ENCODE peak calls at places on chromosomes 1 and 21, in six cellular contexts. S is neuronal stem cell, J is Peyer's patch, I is right lobe of liver, Y is heart right ventricle, Z is tibial artery. R is an unnamed sample.

GRCh38 chr21:17250651-17251294 is 262.1 kb upstream of the CXADR start:
- DNase-seq in S (no peak), J (no peak), I (no peak), Y (no peak), Z (no peak), R (peak; percentile 59)

GRCh38 chr1:32394890-32395415 is 712 bp upstream of the BSDC1 start:
- DNase-seq in S (no peak), J (no peak), I (no peak), Y (no peak), Z (no peak), R (no peak)

GRCh38 chr21:14740692-14741091 is 194.6 kb upstream of the SAMSN1 start:
- DNase-seq in S (no peak), J (no peak), I (no peak), Y (no peak), Z (no peak), R (no peak)

GRCh38 chr1:3530086-3530930 is 75.8 kb downstream of the ARHGEF16 start:
- DNase-seq in S (no peak), J (no peak), I (no peak), Y (no peak), Z (peak; percentile 79), R (no peak)

GRCh38 chr1:225250432-225250831 is 177.4 kb downstream of the LBR start:
- DNase-seq in S (no peak), J (no peak), I (no peak), Y (no peak), Z (no peak), R (no peak)

GRCh38 chr1:152869808-152870419 is 8.2 kb upstream of the SMCP start:
- DNase-seq in S (peak; percentile 58), J (peak; percentile 46), I (no peak), Y (peak; percentile 13), Z (peak; percentile 69), R (peak; percentile 81)

GRCh38 chr1:100597069-100597741 is 59.3 kb downstream of the GPR88 start:
- DNase-seq in S (no peak), J (no peak), I (no peak), Y (no peak), Z (no peak), R (no peak)

GRCh38 chr1:87155180-87155579 is 173.5 kb upstream of the LMO4 start:
- DNase-seq in S (no peak), J (no peak), I (no peak), Y (no peak), Z (no peak), R (peak; percentile 87)

GRCh38 chr1:53139911-53140310 is 2.5 kb downstream of the SLC1A7 start:
- DNase-seq in S (no peak), J (no peak), I (no peak), Y (no peak), Z (no peak), R (no peak)

GRCh38 chr1:214451591-214451990 is 99.8 kb downstream of the PTPN14 start:
- DNase-seq in S (no peak), J (no peak), I (no peak), Y (no peak), Z (no peak), R (no peak)

GRCh38 chr1:206685256-206685748 is 597 bp downstream of the MAPKAPK2 start:
- DNase-seq in S (peak; percentile 36), J (no peak), I (peak; percentile 65), Y (peak; percentile 47), Z (no peak), R (peak; percentile 43)

GRCh38 chr1:69947837-69948236 is 257.5 kb downstream of the LRRC40 start:
- DNase-seq in S (no peak), J (no peak), I (no peak), Y (no peak), Z (no peak), R (no peak)

GRCh38 chr21:38850277-38850951 is 44.7 kb downstream of the ETS2 start:
- DNase-seq in S (no peak), J (no peak), I (no peak), Y (no peak), Z (no peak), R (no peak)

GRCh38 chr1:221886311-221887090 is 144.6 kb upstream of the DUSP10 start:
- DNase-seq in S (no peak), J (no peak), I (no peak), Y (no peak), Z (no peak), R (no peak)

GRCh38 chr1:116498789-116499628 is 71.8 kb downstream of the CD58 start:
- DNase-seq in S (peak; percentile 65), J (peak; percentile 33), I (no peak), Y (peak; percentile 48), Z (no peak), R (peak; percentile 68)

GRCh38 chr1:181128592-181129497 is 40.3 kb downstream of the IER5 start:
- DNase-seq in S (peak; percentile 71), J (peak; percentile 78), I (peak; percentile 65), Y (no peak), Z (no peak), R (peak; percentile 36)

GRCh38 chr1:192700834-192701271 is 64.9 kb downstream of the RGS13 start:
- DNase-seq in S (no peak), J (no peak), I (no peak), Y (no peak), Z (no peak), R (no peak)

GRCh38 chr1:68321084-68321685 is 88.9 kb upstream of the WLS start:
- DNase-seq in S (peak; percentile 27), J (no peak), I (peak; percentile 88), Y (peak; percentile 64), Z (peak; percentile 83), R (peak; percentile 42)

GRCh38 chr1:54795841-54796468 is 5.2 kb downstream of the TTC22 start:
- DNase-seq in S (no peak), J (no peak), I (peak; percentile 47), Y (no peak), Z (no peak), R (no peak)

GRCh38 chr1:3892748-3893147 is 7.3 kb downstream of the C1orf174 start:
- DNase-seq in S (no peak), J (no peak), I (no peak), Y (peak; percentile 50), Z (peak; percentile 67), R (no peak)

GRCh38 chr1:165228676-165229075 is 127.8 kb downstream of the LMX1A start:
- DNase-seq in S (no peak), J (no peak), I (no peak), Y (no peak), Z (no peak), R (no peak)

GRCh38 chr1:20469406-20470076 is 16.5 kb downstream of the CAMK2N1 start:
- DNase-seq in S (no peak), J (no peak), I (no peak), Y (no peak), Z (no peak), R (no peak)

GRCh38 chr1:63537940-63538339 is 14.6 kb downstream of the EFCAB7 start:
- DNase-seq in S (no peak), J (no peak), I (no peak), Y (no peak), Z (no peak), R (peak; percentile 15)

GRCh38 chr1:39076127-39076798 is 50.1 kb downstream of the NDUFS5 start:
- DNase-seq in S (no peak), J (no peak), I (peak; percentile 86), Y (peak; percentile 76), Z (peak; percentile 89), R (no peak)

GRCh38 chr1:197913495-197914276 is 3.5 kb upstream of the LHX9 start:
- DNase-seq in S (peak; percentile 15), J (no peak), I (no peak), Y (no peak), Z (no peak), R (no peak)
- H3K27me3 ChIP-seq in S (peaks cover 62% of the 10 kb centered on the region), J (peaks cover 68% of the 10 kb centered on the region), I (peaks cover 8% of the 10 kb centered on the region), Y (peaks cover 100% of the 10 kb centered on the region), Z (peaks cover 98% of the 10 kb centered on the region), R (no peaks in the 10 kb centered on the region)

DNA sequence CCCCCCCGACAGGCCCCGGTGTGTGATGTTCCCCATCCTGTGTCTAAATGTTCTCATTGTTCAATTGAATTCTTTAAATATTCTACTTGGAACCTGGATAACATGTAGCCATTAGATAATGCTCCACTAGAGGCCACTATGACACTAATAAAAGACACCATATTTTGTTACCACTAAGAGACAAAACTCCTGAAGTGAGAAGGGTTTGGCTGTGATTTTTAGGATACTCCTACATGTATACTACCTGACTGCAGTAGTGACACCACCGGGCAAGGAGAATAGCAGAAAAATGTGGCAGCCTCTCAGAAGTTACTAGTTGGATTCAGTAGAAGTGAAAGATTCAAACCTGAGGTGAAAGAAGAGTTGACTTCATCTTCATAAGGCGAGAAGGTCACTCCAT is 36.0 kb downstream of the F5 start:
- DNase-seq in S (peak; percentile 12), J (no peak), I (no peak), Y (no peak), Z (no peak), R (no peak)
- H3K27me3 ChIP-seq in S (no peaks in the 10 kb centered on the region), J (no peaks in the 10 kb centered on the region), I (no peaks in the 10 kb centered on the region), Y (peaks cover 4% of the 10 kb centered on the region), Z (no peaks in the 10 kb centered on the region), R (no peaks in the 10 kb centered on the region)

DNA sequence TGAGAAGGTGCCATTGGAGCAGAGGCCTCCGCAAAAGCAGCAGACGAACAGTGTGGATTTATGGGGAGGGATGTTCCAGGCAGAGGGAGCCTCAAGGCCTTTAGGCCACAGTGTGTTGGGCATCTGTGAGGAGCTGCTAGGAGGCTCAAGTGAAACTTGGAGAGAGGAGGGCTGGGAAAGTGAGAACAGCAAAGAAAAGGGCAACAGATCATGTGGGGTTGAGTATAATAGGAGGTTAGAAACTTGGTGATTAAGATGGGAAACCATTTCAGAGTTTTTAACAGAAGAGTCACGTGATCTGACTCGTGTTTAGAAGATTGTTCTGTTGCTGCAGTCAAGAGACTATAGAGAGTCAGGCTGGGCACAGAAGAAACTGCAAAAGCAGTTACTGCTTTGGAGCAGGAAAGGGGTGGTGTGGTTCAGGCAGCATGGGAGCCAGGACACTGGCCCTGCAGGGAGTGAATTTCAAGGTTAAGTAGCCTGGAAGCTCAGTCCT is 277.0 kb downstream of the DISC1 start:
- DNase-seq in S (no peak), J (no peak), I (no peak), Y (no peak), Z (no peak), R (no peak)
- H3K27me3 ChIP-seq in S (no peaks in the 10 kb centered on the region), J (no peaks in the 10 kb centered on the region), I (no peaks in the 10 kb centered on the region), Y (no peaks in the 10 kb centered on the region), Z (no peaks in the 10 kb centered on the region), R (no peaks in the 10 kb centered on the region)

GRCh38 chr1:228778466-228778865 is 43.2 kb downstream of the RHOU start:
- DNase-seq in S (no peak), J (no peak), I (no peak), Y (no peak), Z (no peak), R (no peak)
- H3K27me3 ChIP-seq in S (no peaks in the 10 kb centered on the region), J (no peaks in the 10 kb centered on the region), I (no peaks in the 10 kb centered on the region), Y (peaks cover 11% of the 10 kb centered on the region), Z (no peaks in the 10 kb centered on the region), R (no peaks in the 10 kb centered on the region)

GRCh38 chr21:33909756-33910155 is 5.8 kb downstream of the ATP5PO start:
- DNase-seq in S (no peak), J (no peak), I (no peak), Y (no peak), Z (no peak), R (no peak)

GRCh38 chr21:33904041-33904440 is 11.6 kb downstream of the ATP5PO start:
- DNase-seq in S (no peak), J (no peak), I (no peak), Y (no peak), Z (no peak), R (no peak)

GRCh38 chr21:33914188-33914587 is 1.4 kb downstream of the ATP5PO start:
- DNase-seq in S (no peak), J (no peak), I (no peak), Y (no peak), Z (no peak), R (no peak)

DNA sequence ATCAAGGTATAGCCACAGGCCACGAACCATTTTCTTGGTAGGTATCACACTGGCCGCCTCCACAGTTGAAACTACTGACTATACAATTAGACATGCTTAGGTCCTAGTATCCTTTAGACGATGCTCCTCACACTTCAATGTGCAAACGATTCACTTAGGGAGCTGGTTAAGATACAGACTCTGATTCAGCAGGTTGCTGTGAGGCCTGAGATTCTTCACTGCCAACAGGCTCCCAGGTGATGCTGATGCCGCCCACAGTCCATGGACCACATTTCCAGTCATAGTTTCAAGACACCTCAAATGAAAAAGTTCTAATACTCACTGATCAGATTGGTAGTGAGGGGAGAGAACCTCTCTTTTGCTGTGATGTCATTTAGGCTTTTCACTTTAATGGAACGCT is 6.8 kb downstream of the ATP5PO start:
- DNase-seq in S (no peak), J (no peak), I (no peak), Y (no peak), Z (no peak), R (no peak)
- H3K27me3 ChIP-seq in S (no peaks in the 10 kb centered on the region), J (no peaks in the 10 kb centered on the region), I (no peaks in the 10 kb centered on the region), Y (no peaks in the 10 kb centered on the region), Z (no peaks in the 10 kb centered on the region), R (no peaks in the 10 kb centered on the region)